ENCODE peak calls at places on chromosomes 7 and 10, in nine cellular contexts. W is esophagus squamous epithelium; A is neural progenitor cell; G is uterus; L is pancreas; X is OCI-LY7; S is GM23248; Y is colonic mucosa; E is CD8-positive, alpha-beta T cell. U is an unnamed sample. For H3K4me1, the result is how much of the 10 kb centered on the place peaks cover.

GRCh38 chr10:131431541-131431940 is 120.0 kb upstream of the TCERG1L start:
- DNase-seq in A (no peak), L (no peak), E (no peak), G (no peak), W (no peak), S (no peak), Y (no peak), X (no peak), U (no peak)

GRCh38 chr10:43594944-43595589 is 11.2 kb upstream of the ZNF485 start:
- DNase-seq in A (no peak), X (peak), Y (no peak), S (peak), G (no peak), E (no peak), W (no peak), L (no peak), U (no peak)

GRCh38 chr7:77269360-77270075 is 69.9 kb upstream of the FGL2 start:
- DNase-seq in Y (no peak), W (no peak), S (no peak), X (peak), A (no peak), L (no peak), E (no peak), G (no peak), U (no peak)

GRCh38 chr7:10875081-10875480 is 98.6 kb upstream of the PHF14 start:
- DNase-seq in E (no peak), W (no peak), X (no peak), S (no peak), L (no peak), A (no peak), G (no peak), Y (no peak), U (no peak)

GRCh38 chr7:135714534-135715009 is 13.4 kb downstream of the SLC13A4 start:
- DNase-seq in E (no peak), X (no peak), Y (no peak), S (peak), L (no peak), G (no peak), W (no peak), A (peak), U (no peak)

GRCh38 chr7:137169282-137169698 is 174.2 kb downstream of the PTN start:
- DNase-seq in E (no peak), S (peak), W (no peak), Y (peak), L (peak), X (peak), A (peak), G (peak), U (no peak)

GRCh38 chr7:116630932-116631449 is 41.0 kb upstream of the MET start:
- DNase-seq in Y (peak), G (no peak), S (peak), X (no peak), L (peak), W (no peak), E (no peak), A (peak), U (peak)

GRCh38 chr7:27147211-27148030 is at the start of gene HOXA6:
- DNase-seq in A (no peak), L (no peak), E (no peak), G (peak), S (peak), Y (peak), W (no peak), X (no peak), U (no peak)

GRCh38 chr7:139695616-139696015 is 82.2 kb downstream of the HIPK2 start:
- DNase-seq in X (no peak), L (no peak), E (no peak), S (peak), G (no peak), A (no peak), W (no peak), Y (no peak), U (no peak)

GRCh38 chr10:127254276-127254675 is 57.9 kb upstream of the INSYN2A start:
- DNase-seq in Y (no peak), W (no peak), S (no peak), X (no peak), G (no peak), A (no peak), L (no peak), E (peak), U (no peak)

GRCh38 chr7:111388912-111389311 is 173.4 kb downstream of the IMMP2L start:
- DNase-seq in A (no peak), X (no peak), G (no peak), E (no peak), W (no peak), L (no peak), S (no peak), Y (no peak), U (no peak)

GRCh38 chr10:93501650-93502049 is 5.2 kb downstream of the CEP55 start:
- DNase-seq in A (no peak), E (no peak), W (no peak), X (no peak), G (no peak), L (no peak), S (peak), Y (no peak), U (no peak)

GRCh38 chr7:66729274-66729673 is 11.3 kb upstream of the RABGEF1 start:
- DNase-seq in G (no peak), X (no peak), E (no peak), Y (no peak), S (no peak), W (no peak), L (no peak), A (no peak), U (no peak)

GRCh38 chr7:112556633-112557032 is 75.8 kb downstream of the LSMEM1 start:
- DNase-seq in A (no peak), L (no peak), G (no peak), X (peak), E (no peak), W (no peak), S (peak), Y (no peak), U (peak)

GRCh38 chr10:19629559-19629958 is 186.7 kb upstream of the PLXDC2 start:
- DNase-seq in L (peak), A (peak), X (no peak), E (no peak), W (no peak), G (peak), S (peak), Y (peak), U (no peak)

GRCh38 chr10:133028158-133028557 is 59.6 kb upstream of the ADGRA1 start:
- DNase-seq in X (no peak), G (no peak), L (no peak), W (no peak), Y (no peak), S (no peak), E (no peak), A (no peak), U (no peak)

GRCh38 chr10:103451091-103451801 is 924 bp downstream of the CALHM2 start:
- DNase-seq in Y (peak), W (peak), E (peak), G (peak), L (no peak), A (no peak), S (peak), X (no peak), U (peak)

GRCh38 chr7:12436896-12437535 is 33.4 kb upstream of the VWDE start:
- DNase-seq in A (peak), S (peak), G (no peak), E (no peak), Y (no peak), X (peak), L (no peak), W (no peak), U (no peak)

GRCh38 chr10:73956476-73957338 is 41.2 kb upstream of the VCL start:
- DNase-seq in A (no peak), S (peak), X (peak), G (no peak), L (no peak), E (peak), Y (peak), W (no peak), U (no peak)

GRCh38 chr7:126727930-126728331 is 524.8 kb downstream of the GRM8 start:
- DNase-seq in G (no peak), S (peak), Y (no peak), L (no peak), A (no peak), X (no peak), W (no peak), E (no peak), U (peak)

GRCh38 chr10:44982114-44982460 is 3.5 kb upstream of the DEPP1 start:
- DNase-seq in W (no peak), L (peak), S (no peak), Y (no peak), G (peak), X (no peak), A (no peak), E (no peak), U (no peak)

GRCh38 chr10:10589540-10589939 is 428.1 kb upstream of the CELF2 start:
- DNase-seq in Y (no peak), G (no peak), W (no peak), E (no peak), S (peak), L (no peak), A (no peak), X (no peak), U (peak)

GRCh38 chr7:99021941-99022560 is 121.9 kb downstream of the SMURF1 start:
- DNase-seq in L (no peak), W (no peak), X (no peak), G (no peak), E (no peak), A (no peak), Y (no peak), S (no peak), U (no peak)

GRCh38 chr10:117047947-117048346 is 43.0 kb upstream of the SHTN1 start:
- DNase-seq in A (no peak), Y (no peak), G (no peak), X (no peak), S (no peak), W (no peak), L (no peak), E (no peak), U (no peak)

GRCh38 chr7:2411049-2411448 is 7.6 kb downstream of the CHST12 start:
- DNase-seq in A (no peak), E (no peak), X (no peak), W (no peak), G (no peak), Y (no peak), L (no peak), S (no peak), U (no peak)

DNA sequence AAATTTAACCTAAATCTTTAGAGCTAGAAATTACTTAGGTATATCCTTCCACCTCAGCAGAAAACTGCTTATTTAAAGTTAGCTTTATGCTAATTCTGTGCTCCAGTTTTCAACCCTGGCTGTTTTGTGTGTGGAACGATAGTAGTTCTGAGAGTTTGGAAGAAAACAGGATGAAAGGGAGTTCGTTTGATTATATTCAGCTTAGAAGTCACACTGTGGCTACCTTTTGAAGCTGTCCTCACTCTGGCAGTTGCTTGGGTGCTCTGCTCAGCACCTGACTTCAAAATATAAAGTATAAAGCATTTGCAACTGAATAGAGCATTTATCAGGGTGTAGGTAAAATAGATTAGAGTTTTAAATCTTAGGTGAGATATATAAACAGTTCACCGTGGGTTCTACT is 2.7 kb upstream of the ASCC1 start:
- DNase-seq in Y (no peak), W (no peak), L (no peak), A (no peak), S (no peak), X (no peak), E (no peak), G (no peak), U (no peak)
- H3K4me1 ChIP-seq in Y (under half), W (under half), L (under half), A (under half), S (under half), X (half or more), E (half or more), G (under half), U (under half)

GRCh38 chr7:102286237-102287081 is at the start of gene SH2B2:
- DNase-seq in G (peak), W (no peak), E (peak), X (peak), Y (peak), A (peak), L (peak), S (peak), U (no peak)

GRCh38 chr7:102288285-102288930 is 1.7 kb downstream of the SH2B2 start:
- DNase-seq in Y (no peak), A (peak), E (peak), W (no peak), X (peak), L (no peak), G (no peak), S (peak), U (no peak)

GRCh38 chr7:102289051-102289450 is 2.4 kb downstream of the SH2B2 start:
- DNase-seq in W (no peak), G (no peak), S (no peak), X (peak), A (no peak), E (peak), L (no peak), Y (no peak), U (no peak)

GRCh38 chr7:102287082-102287464 is 405 bp downstream of the SH2B2 start:
- DNase-seq in Y (no peak), W (no peak), X (no peak), G (no peak), E (no peak), S (no peak), L (no peak), A (no peak), U (no peak)

GRCh38 chr7:102287465-102288146 is 938 bp downstream of the SH2B2 start:
- DNase-seq in W (no peak), E (peak), G (peak), L (peak), A (peak), S (peak), Y (peak), X (peak), U (no peak)
- H3K4me1 ChIP-seq in W (under half), E (under half), G (under half), L (under half), A (under half), S (under half), Y (under half), X (half or more), U (under half)

DNA sequence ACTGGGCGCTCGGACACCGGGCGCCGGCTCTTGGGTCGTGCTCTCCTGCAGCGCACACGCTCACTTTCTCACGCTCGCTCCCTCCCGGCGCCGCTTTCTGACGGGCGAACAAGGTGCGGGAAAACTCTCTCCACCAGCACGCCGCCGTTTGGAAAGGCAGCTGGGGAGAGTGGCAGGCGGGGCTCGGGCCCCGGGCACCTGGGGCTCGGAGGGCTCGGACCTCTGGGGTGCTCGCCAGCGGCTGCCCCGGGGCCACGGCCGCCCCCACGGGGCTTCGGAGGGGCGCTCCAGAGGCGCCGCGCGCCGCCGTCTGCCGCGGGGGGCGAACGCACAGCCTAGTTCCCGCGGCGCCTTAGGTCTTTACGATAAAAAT is 391 bp upstream of the EPC1 start:
- DNase-seq in A (no peak), Y (no peak), W (no peak), S (no peak), X (no peak), L (no peak), E (no peak), G (no peak), U (no peak)
- H3K4me1 ChIP-seq in A (under half), Y (under half), W (under half), S (under half), X (half or more), L (under half), E (under half), G (under half), U (under half)

GRCh38 chr7:37333075-37333474 is 115.6 kb downstream of the ELMO1 start:
- DNase-seq in W (no peak), Y (no peak), L (no peak), E (no peak), A (no peak), S (no peak), G (no peak), X (no peak), U (no peak)
- H3K4me1 ChIP-seq in W (under half), Y (under half), L (under half), E (under half), A (under half), S (under half), G (under half), X (under half), U (under half)

DNA sequence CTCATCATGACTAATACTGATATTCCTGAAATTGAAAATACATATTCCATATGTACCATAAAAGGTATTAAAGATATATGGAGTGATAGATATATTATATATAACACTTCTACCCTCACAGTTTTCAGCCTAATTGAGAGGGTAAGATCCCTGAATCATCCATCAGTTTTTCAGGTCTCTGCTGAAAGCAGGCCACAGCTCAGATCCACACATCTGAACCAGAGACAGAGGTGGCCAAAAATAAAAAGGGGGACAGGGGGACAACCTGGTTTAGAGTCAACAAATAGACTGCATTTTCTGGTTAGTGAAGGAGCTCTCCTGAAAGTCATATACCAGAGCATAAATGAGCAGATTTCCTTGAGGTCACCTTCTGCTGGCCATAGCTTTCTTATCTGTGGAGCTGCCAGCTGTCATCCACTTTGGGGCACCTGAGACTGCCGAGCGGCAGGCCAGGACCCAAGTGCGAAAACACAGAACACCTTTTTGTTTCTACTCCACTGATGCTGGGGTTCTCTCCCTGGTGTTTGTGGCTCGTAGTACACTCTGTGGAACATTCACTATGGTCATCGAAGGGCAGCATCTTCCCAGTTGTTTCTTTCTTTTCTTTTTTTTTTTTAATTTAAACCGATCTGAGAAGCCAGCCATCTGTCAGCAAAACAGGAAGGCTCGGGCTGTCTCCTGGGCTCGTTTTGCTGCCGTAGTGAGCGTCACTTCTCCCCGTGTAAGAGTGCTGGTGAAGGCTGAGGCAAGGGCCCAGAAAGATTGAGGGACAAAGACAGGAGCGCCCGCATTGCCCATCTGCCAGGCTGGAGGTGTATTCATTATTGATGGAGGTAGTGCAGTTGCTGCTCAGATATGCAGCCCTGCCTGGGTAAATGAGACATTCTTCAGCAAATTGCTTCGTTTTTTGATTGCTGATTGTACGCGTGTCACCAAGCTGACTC is 13.5 kb downstream of the IKZF1 start:
- DNase-seq in A (no peak), Y (no peak), X (no peak), G (no peak), L (no peak), E (peak), W (no peak), S (no peak), U (no peak)
- H3K4me1 ChIP-seq in A (under half), Y (under half), X (half or more), G (under half), L (under half), E (half or more), W (under half), S (under half), U (under half)

GRCh38 chr7:50359995-50360925 is 55.7 kb downstream of the IKZF1 start:
- DNase-seq in X (no peak), A (peak), G (no peak), E (peak), L (no peak), W (no peak), S (peak), Y (no peak), U (no peak)

GRCh38 chr7:50364645-50365044 is 60.1 kb downstream of the IKZF1 start:
- DNase-seq in W (no peak), Y (no peak), A (no peak), G (no peak), E (no peak), L (no peak), X (no peak), S (no peak), U (no peak)

GRCh38 chr7:50363327-50364060 is 59.0 kb downstream of the IKZF1 start:
- DNase-seq in W (no peak), S (no peak), L (no peak), E (peak), X (no peak), Y (no peak), A (no peak), G (no peak), U (no peak)

GRCh38 chr7:50362712-50363282 is 58.3 kb downstream of the IKZF1 start:
- DNase-seq in W (no peak), S (no peak), G (no peak), A (no peak), X (peak), E (peak), L (no peak), Y (no peak), U (no peak)

DNA sequence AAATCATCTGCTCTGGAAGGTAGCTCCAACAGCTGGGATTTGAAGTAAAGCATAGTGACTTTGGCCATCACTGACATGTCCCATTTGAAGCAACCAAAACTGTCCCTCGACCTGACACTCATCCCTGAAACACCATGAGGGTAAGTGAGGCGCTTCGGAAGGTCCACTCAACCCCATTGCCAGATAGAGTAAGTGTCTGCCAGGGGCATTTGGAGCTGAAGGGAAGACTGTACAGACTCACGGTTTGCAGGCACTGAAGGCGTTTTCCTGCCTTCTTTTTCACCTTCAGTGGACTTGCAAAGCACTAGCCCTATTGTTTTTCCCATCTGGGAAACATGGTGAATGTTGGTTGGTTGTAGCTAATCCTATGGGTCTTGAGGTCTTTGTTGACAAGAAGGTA is 57.6 kb downstream of the IKZF1 start:
- DNase-seq in S (no peak), A (no peak), E (no peak), G (no peak), X (no peak), L (no peak), Y (no peak), W (no peak), U (no peak)
- H3K4me1 ChIP-seq in S (under half), A (under half), E (half or more), G (under half), X (under half), L (under half), Y (under half), W (under half), U (under half)

GRCh38 chr10:124944982-124945381 is 3.1 kb downstream of the ZRANB1 start:
- DNase-seq in G (no peak), Y (no peak), A (no peak), E (no peak), S (peak), W (no peak), L (no peak), X (no peak), U (no peak)
- H3K4me1 ChIP-seq in G (under half), Y (under half), A (under half), E (under half), S (under half), W (under half), L (under half), X (under half), U (under half)

U was measured in keratinocyte.